ENCODE peak calls at places on chromosome 1, in eight cellular contexts. P is heart left ventricle, U is prostate gland, A is IMR-90, Q is spleen, W is breast epithelium, R is HepG2, H is tibial nerve. L is an unnamed sample.

GRCh38 chr1:158014702-158015320 is 21.4 kb downstream of the KIRREL1 start:
- DNase-seq in A (no peak), U (no peak), Q (no peak), R (no peak), H (no peak), P (no peak), W (no peak), L (no peak)

GRCh38 chr1:68291763-68292384 is 59.6 kb upstream of the WLS start:
- DNase-seq in Q (no peak), P (no peak), W (no peak), H (no peak), R (no peak), U (no peak), A (peak), L (no peak)

GRCh38 chr1:10530281-10530740 is 55.6 kb downstream of the PEX14 start:
- DNase-seq in Q (no peak), A (peak), U (peak), W (no peak), H (peak), R (no peak), P (peak), L (no peak)

GRCh38 chr1:216238844-216239243 is 184.4 kb downstream of the USH2A start:
- DNase-seq in R (no peak), U (no peak), Q (no peak), H (no peak), P (no peak), W (no peak), A (no peak), L (no peak)

GRCh38 chr1:209648931-209649776 is 3.1 kb downstream of the LAMB3 start:
- DNase-seq in W (no peak), Q (no peak), R (peak), A (peak), U (no peak), H (no peak), P (no peak), L (no peak)

GRCh38 chr1:58783090-58783992 is 506 bp downstream of the JUN start:
- DNase-seq in U (peak), W (peak), R (no peak), A (peak), H (peak), Q (peak), P (peak), L (peak)

GRCh38 chr1:3419415-3420204 is 34.9 kb upstream of the ARHGEF16 start:
- DNase-seq in H (no peak), Q (no peak), U (no peak), P (no peak), R (no peak), A (no peak), W (no peak), L (no peak)

GRCh38 chr1:159992161-159992560 is 38.1 kb upstream of the SLAMF9 start:
- DNase-seq in Q (no peak), U (no peak), H (no peak), R (no peak), P (peak), A (no peak), W (no peak), L (no peak)

GRCh38 chr1:44786138-44786840 is 1.7 kb downstream of the BEST4 start:
- DNase-seq in R (peak), W (no peak), U (peak), P (peak), Q (peak), A (peak), H (no peak), L (peak)

GRCh38 chr1:87883906-87884305 is 555.2 kb downstream of the LMO4 start:
- DNase-seq in H (no peak), W (no peak), A (peak), Q (no peak), P (no peak), R (no peak), U (no peak), L (no peak)

GRCh38 chr1:151547119-151547899 is 7.2 kb downstream of the TUFT1 start:
- DNase-seq in R (peak), P (peak), U (peak), Q (no peak), H (no peak), A (peak), W (peak), L (peak)

GRCh38 chr1:2561446-2561845 is 5.3 kb downstream of the TNFRSF14 start:
- DNase-seq in R (no peak), P (no peak), Q (no peak), W (no peak), U (no peak), H (no peak), A (no peak), L (no peak)

GRCh38 chr1:194056169-194056568 is 869.8 kb upstream of the B3GALT2 start:
- DNase-seq in P (no peak), W (no peak), U (no peak), R (no peak), Q (no peak), A (no peak), H (no peak), L (no peak)

GRCh38 chr1:95742591-95743089 is 508.6 kb downstream of the RWDD3 start:
- DNase-seq in W (no peak), U (no peak), A (peak), P (peak), R (no peak), H (no peak), Q (no peak), L (no peak)

GRCh38 chr1:177981186-177981585 is 11.3 kb upstream of the SEC16B start:
- DNase-seq in W (no peak), Q (no peak), R (no peak), P (no peak), H (no peak), A (no peak), U (no peak), L (no peak)

GRCh38 chr1:177984761-177985160 is 14.9 kb upstream of the SEC16B start:
- DNase-seq in U (no peak), Q (no peak), H (no peak), A (no peak), P (no peak), R (no peak), W (no peak), L (no peak)

GRCh38 chr1:177983087-177983823 is 13.4 kb upstream of the SEC16B start:
- DNase-seq in U (no peak), W (no peak), Q (no peak), A (peak), H (no peak), R (no peak), P (no peak), L (no peak)

GRCh38 chr1:177979272-177979671 is 9.4 kb upstream of the SEC16B start:
- DNase-seq in H (no peak), P (no peak), A (no peak), Q (no peak), U (no peak), R (no peak), W (no peak), L (no peak)

DNA sequence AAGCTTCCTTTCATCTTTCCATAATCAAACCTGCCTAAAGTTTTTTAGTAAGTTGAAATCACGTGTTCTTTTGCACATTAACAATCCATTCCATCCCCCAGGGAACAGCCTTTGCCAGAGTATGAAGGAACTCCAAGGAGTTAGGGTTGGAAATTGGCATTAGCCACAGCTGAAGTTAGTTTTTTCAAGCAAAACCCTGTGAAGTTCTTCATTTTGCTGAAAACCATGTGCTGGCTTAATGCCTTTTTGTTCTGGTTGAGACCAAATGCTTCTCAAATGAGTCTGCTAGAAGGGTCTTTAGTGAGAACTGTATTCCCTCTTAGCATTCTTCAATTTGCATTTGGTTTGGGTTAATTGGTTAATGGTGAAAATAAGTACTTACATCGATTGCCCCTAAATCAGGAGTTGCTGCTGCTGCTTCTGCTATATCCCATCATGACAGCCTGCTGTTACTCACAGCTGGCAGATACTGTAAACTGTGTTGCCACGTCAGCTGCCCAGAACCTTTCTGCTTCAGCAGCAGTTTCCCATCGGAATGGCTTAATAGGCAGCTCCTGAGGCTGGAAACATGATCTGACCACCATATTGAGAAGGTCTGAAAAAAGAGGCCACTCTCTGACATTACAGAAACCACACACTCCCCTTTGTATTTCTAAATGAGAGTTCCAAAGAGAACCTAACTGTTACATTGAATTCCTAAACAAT is 14.1 kb upstream of the SEC16B start:
- DNase-seq in A (peak), U (no peak), H (no peak), Q (no peak), R (peak), P (peak), W (no peak), L (peak)
- H3K27ac ChIP-seq in A (no peak), U (no peak), H (peak), Q (no peak), R (no peak), P (no peak), W (peak), L (peak)

GRCh38 chr1:156247460-156248322 is at the start of gene PAQR6:
- DNase-seq in R (peak), P (peak), A (no peak), U (no peak), Q (no peak), W (no peak), H (peak), L (no peak)

GRCh38 chr1:156248323-156248683 is 447 bp upstream of the PAQR6 start:
- DNase-seq in Q (no peak), P (no peak), R (no peak), U (no peak), A (no peak), W (no peak), H (no peak), L (no peak)

GRCh38 chr1:156246241-156246761 is 1.6 kb downstream of the PAQR6 start:
- DNase-seq in P (no peak), W (no peak), A (no peak), Q (no peak), U (no peak), R (no peak), H (no peak), L (no peak)

GRCh38 chr1:156245451-156246232 is 2.2 kb downstream of the PAQR6 start:
- DNase-seq in Q (peak), H (no peak), A (no peak), P (no peak), W (no peak), R (no peak), U (no peak), L (no peak)

GRCh38 chr1:156246762-156247459 is 945 bp downstream of the PAQR6 start:
- DNase-seq in U (no peak), R (no peak), W (no peak), P (no peak), A (no peak), H (peak), Q (peak), L (no peak)
- TF ChIP-seq POLR2A in U (no peak), R (peak), W (no peak), P (no peak), A (no peak), H (peak), Q (no peak), L (no peak)

GRCh38 chr1:244011251-244011650 is 39.8 kb upstream of the ZBTB18 start:
- DNase-seq in A (peak), R (no peak), P (no peak), Q (no peak), H (no peak), U (no peak), W (no peak), L (no peak)

GRCh38 chr1:244010191-244010590 is 40.9 kb upstream of the ZBTB18 start:
- DNase-seq in Q (no peak), P (no peak), A (peak), H (no peak), U (no peak), R (no peak), W (no peak), L (no peak)

GRCh38 chr1:244012232-244012631 is 38.9 kb upstream of the ZBTB18 start:
- DNase-seq in W (no peak), U (peak), Q (no peak), A (peak), R (no peak), H (no peak), P (no peak), L (peak)

GRCh38 chr1:244011796-244012195 is 39.3 kb upstream of the ZBTB18 start:
- DNase-seq in W (no peak), H (no peak), P (no peak), Q (no peak), R (no peak), U (no peak), A (no peak), L (no peak)

GRCh38 chr1:244010599-244011211 is 40.4 kb upstream of the ZBTB18 start:
- DNase-seq in W (no peak), U (no peak), P (no peak), A (no peak), H (no peak), Q (no peak), R (no peak), L (no peak)
- H3K27ac ChIP-seq in W (no peak), U (no peak), P (no peak), A (no peak), H (no peak), Q (no peak), R (no peak), L (no peak)

GRCh38 chr1:92203105-92203504 is 14.6 kb upstream of the C1orf146 start:
- DNase-seq in U (no peak), A (no peak), R (no peak), P (no peak), W (no peak), H (no peak), Q (no peak), L (no peak)

DNA sequence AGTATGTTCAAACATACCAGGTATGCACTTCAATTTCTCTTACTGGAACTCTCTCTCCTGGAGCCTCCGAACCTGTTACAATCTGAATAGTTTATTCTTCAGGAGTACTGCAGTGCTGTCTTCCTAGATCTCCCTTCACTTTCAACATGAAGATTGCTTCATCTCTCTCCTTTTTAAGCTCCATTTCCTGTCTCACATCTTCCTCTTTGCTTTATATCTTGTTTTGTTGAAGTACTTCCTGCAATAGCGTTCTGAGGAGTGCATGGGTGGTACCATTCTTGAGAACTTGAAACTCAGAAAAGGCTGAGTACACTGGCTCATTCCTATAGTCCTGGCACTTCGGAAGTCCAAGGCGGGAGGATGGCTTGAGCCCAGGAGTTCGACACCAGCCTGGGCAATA is 15.7 kb upstream of the C1orf146 start:
- DNase-seq in P (no peak), Q (no peak), A (no peak), R (no peak), W (no peak), H (no peak), U (no peak), L (no peak)
- TF ChIP-seq POLR2A in P (no peak), Q (no peak), A (no peak), R (no peak), W (no peak), H (no peak), U (no peak), L (no peak)

DNA sequence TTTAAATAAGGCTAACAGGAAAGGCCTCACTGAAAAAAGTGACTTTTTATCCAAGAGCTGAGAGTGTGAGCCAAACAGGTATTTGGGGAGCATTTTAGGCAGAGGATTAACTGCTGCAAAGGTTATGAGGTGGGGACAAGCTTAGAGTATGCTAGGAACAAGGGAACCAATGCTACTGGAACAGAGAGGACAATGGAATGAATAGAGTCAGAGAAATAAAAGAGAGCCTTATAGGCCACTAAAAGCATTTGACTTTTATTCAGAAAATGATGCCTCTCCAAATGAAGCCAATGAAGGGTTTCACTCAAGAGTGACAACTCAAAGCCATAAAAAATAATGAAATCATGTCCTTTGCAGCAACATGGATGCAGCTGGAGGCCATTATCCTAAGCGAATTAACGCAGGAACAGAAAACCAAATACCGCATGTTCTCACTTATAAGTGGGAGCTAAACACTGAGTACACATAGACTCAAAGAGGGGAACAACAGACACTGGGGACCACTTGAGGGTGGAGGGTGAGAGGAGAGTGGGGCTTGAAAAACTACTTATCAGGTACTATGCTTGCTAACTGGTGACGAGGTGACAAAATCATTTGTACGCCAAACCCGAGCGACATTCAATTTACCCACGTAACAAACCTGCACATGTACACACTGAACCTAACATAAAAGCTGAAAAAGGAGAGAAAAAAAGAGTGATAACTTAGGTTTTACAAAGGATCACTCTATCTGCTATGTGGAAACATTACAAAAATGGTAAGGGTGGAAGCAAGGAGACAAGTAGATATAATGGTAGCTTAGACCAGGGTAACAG is 11.1 kb downstream of the PTP4A2 start:
- DNase-seq in W (no peak), P (no peak), U (no peak), R (no peak), H (no peak), A (no peak), Q (no peak), L (no peak)
- H3K27ac ChIP-seq in W (no peak), P (no peak), U (no peak), R (peak), H (no peak), A (no peak), Q (peak), L (no peak)